ENCODE peak calls at places on chromosomes 13 and 19, in six cellular contexts. A is activated T-cell treated with anti-CD3 and anti-CD28 coated beads for 24 hours; W is NCI-H1436; N is activated CD8-positive, alpha-beta memory T cell treated with anti-CD3 and anti-CD28 coated beads for 1 hour; M is activated naive CD4-positive, alpha-beta T cell treated with anti-CD3 and anti-CD28 coated beads, Interleukin-2, amount 10 ng/mL, durations not matched to agents 7 days and 5 days; P is anterior cingulate cortex. K is an unnamed sample.

GRCh38 chr19:2702170-2703076 is at the start of gene GNG7:
- DNase-seq in P (peak; percentile 93), A (peak; percentile 96), W (peak; percentile 84), M (peak; percentile 94), N (peak; percentile 92), K (peak; percentile 94)

GRCh38 chr13:45258339-45258685 is 57.5 kb upstream of the KCTD4 start:
- DNase-seq in M (no peak), W (no peak), P (no peak), A (no peak), N (no peak), K (no peak)

GRCh38 chr13:34863360-34864135 is 78.5 kb upstream of the NBEA start:
- DNase-seq in W (no peak), A (no peak), P (no peak), N (no peak), M (no peak), K (no peak)

GRCh38 chr13:46668302-46668720 is 115.3 kb downstream of the LRCH1 start:
- DNase-seq in N (no peak), A (no peak), P (no peak), M (no peak), W (no peak), K (peak; percentile 93)

GRCh38 chr13:51328488-51328887 is 11.0 kb upstream of the SERPINE3 start:
- DNase-seq in M (no peak), P (no peak), W (no peak), N (no peak), A (no peak), K (no peak)

GRCh38 chr19:33383722-33384292 is 10.3 kb downstream of the CEBPG start:
- DNase-seq in M (no peak), N (no peak), A (no peak), W (no peak), P (no peak), K (no peak)

GRCh38 chr19:5358173-5358800 is 17.7 kb upstream of the PTPRS start:
- DNase-seq in P (no peak), M (no peak), W (no peak), A (no peak), N (no peak), K (no peak)

GRCh38 chr13:26255717-26256277 is 1.9 kb downstream of the CDK8 start:
- DNase-seq in P (no peak), A (no peak), N (no peak), M (no peak), W (no peak), K (peak; percentile 47)

GRCh38 chr19:29320611-29321010 is 107.7 kb upstream of the UQCRFS1 start:
- DNase-seq in A (no peak), P (no peak), M (no peak), W (no peak), N (no peak), K (no peak)

GRCh38 chr19:32519023-32519422 is 62.0 kb upstream of the PDCD5 start:
- DNase-seq in N (no peak), W (no peak), P (no peak), M (no peak), A (no peak), K (no peak)

GRCh38 chr13:113421673-113422270 is 31.5 kb downstream of the ADPRHL1 start:
- DNase-seq in W (no peak), P (no peak), M (no peak), N (no peak), A (no peak), K (no peak)